ENCODE peak calls at places on chromosomes 13 and 19, in six cellular contexts. S is BJ, B is cardiac fibroblast, K is uterus, P is heart right ventricle, J is transverse colon. R is an unnamed sample.

GRCh38 chr19:30328096-30328495 is 44.1 kb upstream of the ZNF536 start:
- DNase-seq in P (no peak), S (no peak), B (no peak), J (no peak), K (no peak), R (no peak)

GRCh38 chr19:10114651-10115391 is 3.3 kb downstream of the P2RY11 start:
- DNase-seq in B (no peak), J (no peak), P (no peak), S (no peak), K (no peak), R (no peak)

GRCh38 chr19:33405491-33406461 is 32.3 kb downstream of the CEBPG start:
- DNase-seq in J (no peak), P (no peak), B (no peak), S (no peak), K (peak; percentile 14), R (no peak)

GRCh38 chr19:35164418-35164817 is 9.9 kb downstream of the FXYD5 start:
- DNase-seq in B (no peak), K (no peak), S (no peak), J (no peak), P (no peak), R (no peak)

GRCh38 chr13:26406791-26407190 is 150.7 kb upstream of the WASF3 start:
- DNase-seq in B (no peak), J (no peak), K (no peak), S (no peak), P (no peak), R (no peak)

GRCh38 chr19:5827342-5827890 is 12.1 kb downstream of the FUT6 start:
- DNase-seq in K (no peak), B (no peak), J (no peak), P (no peak), S (no peak), R (no peak)

GRCh38 chr13:33662392-33662791 is 155.6 kb upstream of the RFC3 start:
- DNase-seq in J (no peak), B (no peak), P (no peak), S (no peak), K (no peak), R (no peak)

GRCh38 chr19:920051-920857 is 3.1 kb downstream of the KISS1R start:
- DNase-seq in P (no peak), S (no peak), K (no peak), J (no peak), B (peak; percentile 43), R (no peak)

GRCh38 chr19:14425696-14426138 is 6.6 kb upstream of the DDX39A start:
- DNase-seq in K (no peak), P (no peak), J (no peak), B (peak; percentile 49), S (no peak), R (no peak)

GRCh38 chr19:1486720-1487575 is 3.2 kb downstream of the PCSK4 start:
- DNase-seq in B (no peak), S (no peak), K (no peak), P (no peak), J (no peak), R (no peak)

GRCh38 chr13:37138169-37138568 is 32.7 kb upstream of the CSNK1A1L start:
- DNase-seq in K (no peak), P (no peak), J (no peak), B (peak; percentile 41), S (no peak), R (no peak)

GRCh38 chr19:43416951-43417623 is 2.4 kb downstream of the TEX101 start:
- DNase-seq in K (no peak), S (no peak), B (no peak), P (no peak), J (no peak), R (no peak)

GRCh38 chr13:100129605-100130004 is 40.7 kb downstream of the PCCA start:
- DNase-seq in B (peak; percentile 18), J (no peak), S (no peak), P (no peak), K (no peak), R (no peak)

GRCh38 chr19:50558449-50558848 is 9.8 kb downstream of the LRRC4B start:
- DNase-seq in K (no peak), S (no peak), J (no peak), P (no peak), B (no peak), R (no peak)

GRCh38 chr19:10356431-10356830 is 17.0 kb upstream of the ICAM3 start:
- DNase-seq in J (no peak), S (no peak), P (no peak), B (no peak), K (no peak), R (no peak)

GRCh38 chr13:113366031-113366588 is 2.2 kb upstream of the GRTP1 start:
- DNase-seq in P (no peak), K (peak; percentile 57), J (no peak), S (no peak), B (no peak), R (no peak)

GRCh38 chr13:41428155-41428554 is 29.2 kb upstream of the RGCC start:
- DNase-seq in B (no peak), K (no peak), J (no peak), S (no peak), P (peak; percentile 6), R (no peak)

GRCh38 chr13:87827479-87827878 is 156.3 kb downstream of the SLITRK5 start:
- DNase-seq in J (no peak), P (no peak), K (no peak), S (no peak), B (no peak), R (peak; percentile 78)

GRCh38 chr19:46784262-46785053 is 3.9 kb downstream of the SLC1A5 start:
- DNase-seq in B (peak; percentile 91), J (peak; percentile 89), P (peak; percentile 30), S (peak; percentile 71), K (peak; percentile 82), R (no peak)

DNA sequence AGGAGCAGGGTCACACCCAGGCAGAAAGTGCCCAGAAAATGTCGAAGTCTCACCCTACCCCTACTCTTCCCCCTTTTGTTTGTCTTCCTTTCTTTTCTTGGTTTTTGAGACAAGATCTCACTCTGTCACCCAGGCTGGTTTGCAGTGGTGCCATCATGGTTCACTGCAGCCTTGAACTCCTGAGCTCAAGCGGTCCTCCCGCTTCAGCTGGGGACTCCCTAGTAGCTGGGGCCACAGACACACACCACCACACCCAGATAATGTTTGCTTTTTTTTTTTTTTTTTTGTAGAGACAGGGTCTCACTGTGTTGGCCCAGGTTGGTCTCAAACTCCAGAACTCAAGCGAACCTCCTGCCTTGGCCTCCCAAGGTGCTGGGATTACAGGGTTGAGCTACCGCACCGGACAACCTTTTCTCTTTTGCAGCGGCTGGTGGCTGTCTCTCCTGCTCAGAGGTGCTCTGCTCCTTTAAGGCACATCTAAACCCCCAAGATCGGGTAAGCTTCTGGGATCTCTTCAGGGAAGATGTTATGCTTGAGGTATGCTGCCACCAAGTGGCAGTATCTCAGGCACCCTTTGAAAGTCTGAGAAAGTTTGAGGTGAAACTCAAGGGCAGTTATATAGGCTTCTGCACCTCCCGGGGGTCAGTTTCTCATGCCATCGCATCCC is 22.4 kb upstream of the EBI3 start:
- DNase-seq in K (no peak), S (no peak), J (no peak), B (peak; percentile 54), P (no peak), R (no peak)
- TF ChIP-seq CTCF in K (no peak), S (peak; percentile 37), J (peak; percentile 25), B (peak; percentile 51), P (peak; percentile 23), R (peak; percentile 28)

GRCh38 chr13:44622259-44622658 is 46.1 kb upstream of the TSC22D1 start:
- DNase-seq in P (no peak), S (no peak), J (no peak), B (peak; percentile 49), K (no peak), R (no peak)

GRCh38 chr13:44629465-44630183 is 53.5 kb upstream of the TSC22D1 start:
- DNase-seq in K (no peak), S (peak; percentile 43), P (no peak), J (no peak), B (peak; percentile 87), R (no peak)

GRCh38 chr13:44622701-44623100 is 46.6 kb upstream of the TSC22D1 start:
- DNase-seq in S (no peak), B (peak; percentile 39), K (no peak), P (no peak), J (no peak), R (no peak)

GRCh38 chr13:44627441-44627840 is 51.3 kb upstream of the TSC22D1 start:
- DNase-seq in B (no peak), S (no peak), P (no peak), K (no peak), J (no peak), R (no peak)

GRCh38 chr13:44626176-44626575 is 50.0 kb upstream of the TSC22D1 start:
- DNase-seq in J (no peak), K (no peak), S (no peak), P (no peak), B (no peak), R (no peak)
- H3K4me3 ChIP-seq in J (no peak overlapping the region), K (no peak overlapping the region), S (no peak overlapping the region), P (no peak overlapping the region), B (no peak overlapping the region), R (no peak overlapping the region)

DNA sequence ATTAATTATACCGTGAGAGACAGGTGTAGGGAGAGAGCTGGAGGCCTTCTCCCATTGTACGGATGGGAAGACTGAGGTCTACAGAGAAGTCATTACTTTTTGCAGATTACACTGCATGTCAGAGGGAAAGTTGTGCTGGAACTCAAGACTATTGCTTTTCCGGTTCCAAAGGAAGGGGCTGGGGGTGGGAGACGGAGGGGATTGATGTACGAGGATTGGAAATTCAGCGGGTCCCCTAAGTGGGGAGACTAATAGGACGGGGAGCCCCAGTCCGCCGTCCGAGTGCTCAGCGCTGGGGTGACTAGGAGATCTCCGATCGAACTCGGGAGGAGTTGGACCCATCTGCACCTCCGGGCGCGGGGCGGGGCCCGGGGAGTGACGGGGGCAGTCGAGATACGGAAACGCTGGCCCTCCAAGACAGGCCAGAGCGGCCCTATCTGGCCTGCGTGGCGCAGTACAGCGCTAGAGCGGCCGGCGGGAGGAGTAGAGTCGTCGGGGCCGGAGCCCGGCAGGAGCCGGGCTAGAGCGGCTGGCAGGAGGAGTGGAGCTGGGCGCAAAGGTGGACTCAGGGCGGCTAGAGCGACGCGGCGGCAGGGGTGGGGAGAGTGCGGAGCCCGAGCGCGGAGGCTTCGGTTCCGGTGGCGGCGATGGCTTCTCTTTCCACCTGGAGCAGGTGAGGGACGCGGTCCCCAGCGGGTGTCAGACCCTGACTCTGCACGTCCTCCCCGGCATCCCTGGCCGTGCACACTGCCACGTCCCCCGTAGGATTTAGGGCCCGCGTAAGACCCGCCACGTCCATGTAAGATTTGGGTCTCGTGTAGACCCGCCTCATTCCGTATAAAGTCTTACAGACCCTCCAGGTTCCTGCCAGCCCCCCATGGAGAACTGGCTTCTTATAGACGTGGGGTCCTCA is 1.1 kb downstream of the ARHGEF1 start:
- DNase-seq in S (peak; percentile 73), K (peak; percentile 89), P (peak; percentile 94), J (peak; percentile 97), B (peak; percentile 98), R (peak; percentile 52)
- TF ChIP-seq CTCF in S (peak; percentile 32), K (peak; percentile 15), P (peak; percentile 44), J (peak; percentile 18), B (peak; percentile 40), R (peak; percentile 9)

GRCh38 chr19:45251452-45252354 is 632 bp downstream of the MARK4 start:
- DNase-seq in J (peak; percentile 12), P (no peak), K (no peak), S (no peak), B (peak; percentile 35), R (no peak)

GRCh38 chr19:45256836-45257235 is 5.8 kb downstream of the MARK4 start:
- DNase-seq in J (no peak), P (no peak), S (no peak), K (no peak), B (no peak), R (no peak)

GRCh38 chr19:45255611-45256157 is 4.6 kb downstream of the MARK4 start:
- DNase-seq in P (no peak), S (no peak), B (no peak), K (no peak), J (no peak), R (no peak)

GRCh38 chr19:45253396-45254027 is 2.4 kb downstream of the MARK4 start:
- DNase-seq in J (no peak), S (no peak), P (no peak), K (no peak), B (peak; percentile 30), R (no peak)

GRCh38 chr19:45254044-45254531 is 3.0 kb downstream of the MARK4 start:
- DNase-seq in K (no peak), S (no peak), B (no peak), J (no peak), P (no peak), R (no peak)
- H3K4me3 ChIP-seq in K (no peak overlapping the region), S (no peak overlapping the region), B (no peak overlapping the region), J (no peak overlapping the region), P (no peak overlapping the region), R (no peak overlapping the region)